ENCODE peak calls at places on chromosome 19, in five cellular contexts. G, I, A, Y and Q are unnamed samples.

GRCh38 chr19:34253711-34254551 is 423 bp upstream of the GARRE1 start:
- DNase-seq in I (no peak), A (peak), Y (no peak), G (peak), Q (no peak)

GRCh38 chr19:54127688-54128440 is 9.7 kb upstream of the CNOT3 start:
- DNase-seq in I (no peak), A (no peak), Y (no peak), G (no peak), Q (no peak)

GRCh38 chr19:38433268-38433733 is at the start of gene RYR1:
- DNase-seq in A (no peak), I (no peak), G (peak), Y (no peak), Q (no peak)

GRCh38 chr19:46133777-46134231 is 9.3 kb upstream of the IGFL3 start:
- DNase-seq in G (no peak), I (no peak), A (peak), Y (no peak), Q (no peak)

GRCh38 chr19:48680436-48681126 is 7.8 kb upstream of the NTN5 start:
- DNase-seq in Y (no peak), G (no peak), A (no peak), I (no peak), Q (no peak)

GRCh38 chr19:40549007-40549708 is 27.5 kb upstream of the SHKBP1 start:
- DNase-seq in A (peak), I (no peak), G (peak), Y (no peak), Q (peak)

GRCh38 chr19:1935484-1936208 is 5.3 kb upstream of the CSNK1G2 start:
- DNase-seq in A (peak), I (no peak), Y (no peak), G (no peak), Q (no peak)

GRCh38 chr19:401836-402535 is 7.0 kb downstream of the C2CD4C start:
- DNase-seq in A (no peak), G (no peak), I (no peak), Y (no peak), Q (no peak)

GRCh38 chr19:20612711-20613316 is 47.2 kb upstream of the ZNF737 start:
- DNase-seq in Y (no peak), A (no peak), I (no peak), G (no peak), Q (no peak)

GRCh38 chr19:35024095-35024494 is 6.2 kb upstream of the SCN1B start:
- DNase-seq in I (no peak), Y (no peak), G (no peak), A (no peak), Q (no peak)

GRCh38 chr19:8973501-8974091 is 36.6 kb downstream of the MUC16 start:
- DNase-seq in I (no peak), G (no peak), A (no peak), Y (no peak), Q (no peak)

GRCh38 chr19:41195675-41196497 is 2.9 kb downstream of the CYP2S1 start:
- DNase-seq in A (peak), I (peak), Y (no peak), G (no peak), Q (no peak)

GRCh38 chr19:50759886-50760285 is 10.4 kb upstream of the GPR32 start:
- DNase-seq in I (no peak), A (peak), G (no peak), Y (no peak), Q (no peak)

GRCh38 chr19:10913716-10914340 is 14.6 kb downstream of the YIPF2 start:
- DNase-seq in A (no peak), Y (no peak), I (no peak), G (no peak), Q (no peak)

GRCh38 chr19:58519355-58520256 is at the start of gene ZBTB45:
- DNase-seq in A (peak), Y (peak), G (peak), I (peak), Q (peak)

GRCh38 chr19:29285878-29286277 is 72.9 kb upstream of the UQCRFS1 start:
- DNase-seq in A (no peak), Y (no peak), I (no peak), G (no peak), Q (no peak)

GRCh38 chr19:305240-306150 is 14.3 kb upstream of the PLPP2 start:
- DNase-seq in A (no peak), I (no peak), G (no peak), Y (no peak), Q (no peak)

GRCh38 chr19:3383121-3383722 is 16.8 kb downstream of the NFIC start:
- DNase-seq in Y (no peak), I (no peak), G (no peak), A (no peak), Q (no peak)

GRCh38 chr19:10206226-10206873 is 11.6 kb upstream of the DNMT1 start:
- DNase-seq in A (peak), I (no peak), G (no peak), Y (no peak), Q (peak)

GRCh38 chr19:392375-392970 is 16.5 kb downstream of the C2CD4C start:
- DNase-seq in G (no peak), Y (no peak), A (no peak), I (no peak), Q (no peak)

GRCh38 chr19:16022251-16022650 is 54.0 kb upstream of the TPM4 start:
- DNase-seq in I (no peak), Y (no peak), G (no peak), A (no peak), Q (no peak)

GRCh38 chr19:18921593-18921992 is 2.1 kb downstream of the DDX49 start:
- DNase-seq in A (no peak), G (no peak), Y (no peak), I (no peak), Q (no peak)

GRCh38 chr19:30240904-30241695 is 131.1 kb upstream of the ZNF536 start:
- DNase-seq in Y (no peak), A (no peak), G (no peak), I (no peak), Q (no peak)

GRCh38 chr19:18090545-18091216 is 3.9 kb upstream of the IL12RB1 start:
- DNase-seq in A (no peak), Y (no peak), G (no peak), I (no peak), Q (no peak)

GRCh38 chr19:1475751-1476437 is 3.1 kb downstream of the C19orf25 start:
- DNase-seq in I (no peak), A (no peak), Y (no peak), G (no peak), Q (no peak)

GRCh38 chr19:51127032-51127431 is 2.3 kb downstream of the SIGLEC9 start:
- DNase-seq in A (no peak), G (no peak), Y (no peak), I (no peak), Q (no peak)

GRCh38 chr19:44943801-44944249 is 1.8 kb downstream of the APOC4 start:
- DNase-seq in G (no peak), A (no peak), Y (no peak), I (no peak), Q (no peak)

GRCh38 chr19:29714953-29715694 is at the start of gene C19orf12:
- DNase-seq in I (no peak), G (peak), Y (no peak), A (peak), Q (no peak)

GRCh38 chr19:15575406-15575805 is 39.6 kb upstream of the CYP4F8 start:
- DNase-seq in Y (no peak), I (no peak), G (no peak), A (no peak), Q (no peak)

GRCh38 chr19:10288662-10289166 is 1.0 kb upstream of the ICAM5 start:
- DNase-seq in I (no peak), Y (no peak), G (no peak), A (no peak), Q (no peak)

GRCh38 chr19:14683439-14683838 is 6.4 kb upstream of the ZNF333 start:
- DNase-seq in Y (no peak), I (no peak), G (no peak), A (no peak), Q (no peak)